ENCODE peak calls at places on chromosomes 1 and 21, in nine cellular contexts. G, A, K, U, C, Q, M, B and Y are unnamed samples.

GRCh38 chr1:207644852-207645631 is at the start of gene CR1L:
- DNase-seq in G (peak; percentile 41), M (peak; percentile 83), U (peak; percentile 83), C (peak; percentile 75), K (no peak), Q (peak; percentile 93), A (peak; percentile 68), B (peak; percentile 55), Y (no peak)

GRCh38 chr1:202572867-202573266 is 137.4 kb downstream of the SYT2 start:
- DNase-seq in G (no peak), B (no peak), A (no peak), Q (no peak), M (no peak), K (no peak), U (no peak), C (no peak), Y (no peak)

GRCh38 chr1:31014094-31014493 is 51.4 kb downstream of the PUM1 start:
- DNase-seq in G (no peak), U (no peak), B (no peak), K (no peak), Q (no peak), A (no peak), C (no peak), M (no peak), Y (no peak)

GRCh38 chr1:25066253-25066652 is 136.2 kb upstream of the RUNX3 start:
- DNase-seq in C (no peak), U (peak; percentile 44), B (no peak), Q (no peak), G (no peak), M (no peak), K (no peak), A (no peak), Y (no peak)

GRCh38 chr21:36799869-36800268 is 101.0 kb downstream of the SIM2 start:
- DNase-seq in K (no peak), A (no peak), G (no peak), U (no peak), Q (no peak), B (no peak), C (no peak), M (no peak), Y (no peak)

GRCh38 chr1:88302843-88303486 is 381.1 kb upstream of the PKN2 start:
- DNase-seq in G (no peak), C (no peak), A (no peak), Q (no peak), B (no peak), K (no peak), U (no peak), M (no peak), Y (peak; percentile 24)

GRCh38 chr1:26285366-26286063 is 5.6 kb downstream of the SH3BGRL3 start:
- DNase-seq in C (no peak), G (no peak), K (no peak), A (no peak), Q (peak; percentile 68), B (no peak), U (no peak), M (peak; percentile 66), Y (no peak)

GRCh38 chr1:115495111-115495510 is 146.7 kb upstream of the VANGL1 start:
- DNase-seq in B (no peak), A (no peak), C (no peak), M (no peak), Q (no peak), G (no peak), K (no peak), U (no peak), Y (no peak)

GRCh38 chr1:213429642-213430041 is 378.6 kb downstream of the RPS6KC1 start:
- DNase-seq in K (no peak), M (no peak), G (no peak), C (no peak), A (no peak), U (no peak), Q (no peak), B (no peak), Y (no peak)

GRCh38 chr21:27422435-27422834 is 455.5 kb upstream of the ADAMTS5 start:
- DNase-seq in G (no peak), M (no peak), A (no peak), Q (no peak), C (no peak), U (no peak), K (peak; percentile 34), B (no peak), Y (no peak)

GRCh38 chr1:18090636-18091035 is 17.0 kb upstream of the IGSF21 start:
- DNase-seq in C (no peak), U (no peak), A (no peak), Q (no peak), B (no peak), M (no peak), K (no peak), G (no peak), Y (no peak)

GRCh38 chr1:164058192-164058591 is 500.8 kb upstream of the PBX1 start:
- DNase-seq in M (no peak), K (no peak), Q (no peak), G (no peak), A (no peak), C (no peak), U (no peak), B (no peak), Y (no peak)

GRCh38 chr1:245179706-245180105 is 24.9 kb downstream of the KIF26B start:
- DNase-seq in C (no peak), G (no peak), Q (no peak), M (no peak), U (no peak), K (no peak), A (no peak), B (no peak), Y (no peak)

GRCh38 chr1:218068241-218068640 is 216.9 kb upstream of the RRP15 start:
- DNase-seq in U (no peak), B (no peak), K (no peak), G (no peak), C (no peak), M (no peak), Q (no peak), A (no peak), Y (no peak)

GRCh38 chr1:244881552-244882280 is 17.4 kb upstream of the HNRNPU start:
- DNase-seq in A (no peak), C (no peak), M (no peak), G (no peak), Q (no peak), B (no peak), K (no peak), U (no peak), Y (no peak)

GRCh38 chr21:35225573-35225972 is 176.5 kb upstream of the RUNX1 start:
- DNase-seq in M (no peak), Q (no peak), C (no peak), A (no peak), U (no peak), G (no peak), K (no peak), B (no peak), Y (no peak)

GRCh38 chr21:35227774-35228173 is 178.7 kb upstream of the RUNX1 start:
- DNase-seq in Q (no peak), U (no peak), B (no peak), C (no peak), A (no peak), K (no peak), G (peak; percentile 88), M (peak; percentile 58), Y (no peak)

GRCh38 chr21:35229290-35229689 is 180.2 kb upstream of the RUNX1 start:
- DNase-seq in Q (no peak), C (no peak), M (no peak), U (no peak), G (no peak), K (no peak), A (no peak), B (no peak), Y (no peak)

GRCh38 chr21:35226302-35226701 is 177.2 kb upstream of the RUNX1 start:
- DNase-seq in Q (peak; percentile 47), C (no peak), K (no peak), A (no peak), B (no peak), M (peak; percentile 71), U (peak; percentile 87), G (peak; percentile 91), Y (no peak)

GRCh38 chr21:35226960-35227741 is 178.0 kb upstream of the RUNX1 start:
- DNase-seq in B (peak; percentile 68), C (no peak), G (no peak), Q (no peak), M (no peak), K (no peak), U (no peak), A (peak; percentile 69), Y (no peak)
- H3K4me3 ChIP-seq in B (peak overlapping the region; percentile 27), C (no peak overlapping the region), G (no peak overlapping the region), Q (no peak overlapping the region), M (peak overlapping the region; percentile 47), K (no peak overlapping the region), U (no peak overlapping the region), A (peak overlapping the region; percentile 43), Y (no peak overlapping the region)

DNA sequence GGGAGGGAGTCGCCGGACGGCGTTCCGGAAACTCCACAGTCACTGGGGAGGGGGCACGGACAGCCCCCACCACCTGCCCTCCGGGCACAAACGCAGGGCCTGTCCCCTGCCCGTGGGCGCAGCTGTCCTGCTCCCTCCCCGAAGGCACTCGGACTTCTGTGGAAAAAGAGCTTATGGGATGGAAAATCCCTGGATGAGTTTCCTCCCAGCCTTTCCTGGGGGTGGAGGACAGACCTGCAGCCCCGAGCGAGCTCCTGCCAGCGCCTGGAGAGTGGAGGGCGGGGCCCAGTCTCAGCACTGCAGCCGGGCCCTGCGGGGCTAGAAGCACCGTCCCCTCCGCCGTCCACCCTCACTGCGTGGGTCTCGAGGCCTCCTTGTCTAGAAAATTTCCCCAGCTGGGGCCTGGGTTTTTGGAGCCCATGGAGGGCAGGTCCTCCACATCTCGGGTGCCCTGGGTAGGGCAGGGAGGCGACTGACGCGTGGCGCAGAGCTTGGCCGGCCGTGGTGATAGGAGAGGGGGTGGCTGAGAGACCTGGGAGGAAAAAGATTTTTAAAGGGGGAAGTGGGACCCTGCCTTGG is 6.5 kb upstream of the COL6A1 start:
- DNase-seq in U (peak; percentile 51), M (peak; percentile 66), C (no peak), A (no peak), K (no peak), Q (peak; percentile 88), B (no peak), G (no peak), Y (no peak)
- H3K4me3 ChIP-seq in U (no peak overlapping the region), M (peak overlapping the region; percentile 68), C (no peak overlapping the region), A (no peak overlapping the region), K (peak overlapping the region; percentile 50), Q (no peak overlapping the region), B (no peak overlapping the region), G (peak overlapping the region; percentile 88), Y (no peak overlapping the region)

GRCh38 chr1:27342391-27342777 is 562 bp downstream of the SYTL1 start:
- DNase-seq in Q (peak; percentile 33), M (no peak), K (no peak), C (no peak), A (peak; percentile 34), U (no peak), G (no peak), B (no peak), Y (no peak)
- H3K4me3 ChIP-seq in Q (no peak overlapping the region), M (peak overlapping the region; percentile 4), K (no peak overlapping the region), C (no peak overlapping the region), A (peak overlapping the region; percentile 85), U (no peak overlapping the region), G (no peak overlapping the region), B (peak overlapping the region; percentile 100), Y (no peak overlapping the region)

DNA sequence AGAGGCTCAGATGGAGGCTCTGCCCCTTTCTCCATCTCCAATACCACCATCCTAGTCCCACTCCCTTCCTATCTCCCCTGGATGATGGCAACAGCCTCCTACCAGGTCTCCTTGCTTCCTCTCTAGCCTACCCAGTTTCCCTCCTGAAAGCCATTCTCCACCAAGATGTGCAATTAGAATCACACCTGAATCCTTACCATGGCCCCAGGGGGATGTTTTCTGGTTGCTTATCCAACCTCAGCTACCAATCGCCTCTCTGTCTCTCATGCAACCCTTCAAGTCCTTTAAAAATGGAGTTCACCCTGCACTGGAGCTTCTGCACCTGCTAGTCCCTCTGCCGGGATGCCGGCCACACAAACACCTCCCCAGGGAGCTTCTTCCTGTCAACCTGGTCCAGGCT is 2.9 kb downstream of the RCAN1 start:
- DNase-seq in K (no peak), Q (no peak), A (no peak), U (no peak), G (no peak), M (no peak), C (no peak), B (no peak), Y (no peak)
- H3K4me3 ChIP-seq in K (no peak overlapping the region), Q (no peak overlapping the region), A (no peak overlapping the region), U (no peak overlapping the region), G (no peak overlapping the region), M (no peak overlapping the region), C (no peak overlapping the region), B (no peak overlapping the region), Y (no peak overlapping the region)